ENCODE peak calls at places on chromosomes 13 and 19, in five cellular contexts. R is cardiac muscle cell, L is AG04449, M is breast epithelium, O is WTC11. P is an unnamed sample.

GRCh38 chr19:43651758-43652545 is 12.3 kb upstream of the CADM4 start:
- DNase-seq in L (no peak), O (peak; percentile 74), R (peak; percentile 75), M (peak; percentile 71), P (peak; percentile 67)

GRCh38 chr19:9857920-9858746 is 23.0 kb downstream of the PIN1 start:
- DNase-seq in O (no peak), M (no peak), L (no peak), R (no peak), P (no peak)

GRCh38 chr13:109779074-109779473 is 7.3 kb downstream of the IRS2 start:
- DNase-seq in M (no peak), O (no peak), R (no peak), L (no peak), P (no peak)

GRCh38 chr19:47379398-47379938 is 30.4 kb downstream of the DHX34 start:
- DNase-seq in M (no peak), O (no peak), L (no peak), R (no peak), P (no peak)

GRCh38 chr19:5957132-5957531 is 20.8 kb downstream of the RANBP3 start:
- DNase-seq in M (no peak), R (no peak), O (no peak), L (no peak), P (no peak)

GRCh38 chr13:114275309-114275708 is 6.1 kb upstream of the UPF3A start:
- DNase-seq in R (no peak), M (no peak), L (no peak), O (no peak), P (no peak)

GRCh38 chr19:45876411-45877197 is 9.3 kb downstream of the IRF2BP1 start:
- DNase-seq in M (peak; percentile 58), L (no peak), O (peak; percentile 57), R (peak; percentile 75), P (no peak)

GRCh38 chr13:73082471-73082870 is 23.7 kb downstream of the KLF5 start:
- DNase-seq in L (no peak), R (no peak), O (no peak), M (no peak), P (no peak)

GRCh38 chr13:48400090-48400694 is 12.7 kb downstream of the LPAR6 start:
- DNase-seq in O (no peak), L (no peak), R (no peak), M (no peak), P (no peak)

DNA sequence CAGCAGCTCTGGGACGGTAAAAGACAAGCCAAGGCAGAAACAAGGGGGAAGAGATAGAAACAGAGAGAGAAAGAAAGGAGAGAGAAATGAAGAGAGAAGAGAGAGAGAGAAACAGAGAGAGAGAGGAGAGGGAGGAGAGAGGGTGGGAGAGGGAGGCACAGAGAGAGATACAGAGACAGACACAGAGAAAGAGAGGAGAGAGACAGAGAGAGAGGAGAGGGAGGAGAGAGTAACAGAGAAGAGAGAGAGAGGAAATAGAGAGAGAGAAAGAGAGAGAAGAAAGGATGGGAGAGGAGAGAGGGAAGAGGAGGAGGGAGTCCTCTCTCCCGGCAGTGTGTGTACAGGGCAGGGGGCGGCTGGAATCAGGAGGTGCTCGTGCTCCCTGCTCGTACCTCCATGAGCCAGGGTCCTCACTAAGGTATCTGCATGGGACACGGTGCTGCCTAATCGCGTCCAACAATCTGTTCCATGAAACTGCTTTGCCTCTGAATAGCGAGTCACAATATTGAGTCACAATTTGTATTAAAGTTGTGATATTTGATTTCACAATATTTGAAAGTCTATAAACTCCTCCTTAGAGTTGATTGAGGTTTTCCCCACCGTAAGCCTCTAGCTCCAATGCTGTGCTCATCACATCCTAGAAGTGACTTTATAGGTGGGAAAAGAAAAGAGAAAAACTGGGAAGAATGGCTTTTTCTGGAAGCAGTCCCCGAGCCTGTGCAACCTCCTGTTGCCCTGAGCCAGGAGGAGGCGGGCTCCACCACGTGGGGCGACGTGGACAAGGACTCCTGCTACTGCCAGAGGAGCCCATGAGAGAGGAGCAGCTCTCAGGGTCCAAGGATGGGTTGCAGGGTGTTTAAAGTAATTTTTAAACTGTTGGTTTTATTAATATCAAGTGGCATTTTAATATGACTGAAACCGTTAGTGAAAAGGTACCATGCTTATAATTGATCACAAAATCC is 81.7 kb upstream of the ARHGEF7 start:
- DNase-seq in M (no peak), R (no peak), L (no peak), O (no peak), P (no peak)
- TF ChIP-seq CTCF in M (no peak), R (no peak), L (no peak), O (no peak), P (no peak)

GRCh38 chr19:1285737-1286360 is at the start of gene EFNA2:
- DNase-seq in L (no peak), O (no peak), R (no peak), M (no peak), P (no peak)
- TF ChIP-seq CTCF in L (no peak), O (no peak), R (no peak), M (no peak), P (no peak)

GRCh38 chr13:84571264-84571663 is 689.0 kb upstream of the SLITRK1 start:
- DNase-seq in M (no peak), L (no peak), R (no peak), O (no peak), P (no peak)
- TF ChIP-seq CTCF in M (no peak), L (no peak), R (no peak), O (no peak), P (no peak)

DNA sequence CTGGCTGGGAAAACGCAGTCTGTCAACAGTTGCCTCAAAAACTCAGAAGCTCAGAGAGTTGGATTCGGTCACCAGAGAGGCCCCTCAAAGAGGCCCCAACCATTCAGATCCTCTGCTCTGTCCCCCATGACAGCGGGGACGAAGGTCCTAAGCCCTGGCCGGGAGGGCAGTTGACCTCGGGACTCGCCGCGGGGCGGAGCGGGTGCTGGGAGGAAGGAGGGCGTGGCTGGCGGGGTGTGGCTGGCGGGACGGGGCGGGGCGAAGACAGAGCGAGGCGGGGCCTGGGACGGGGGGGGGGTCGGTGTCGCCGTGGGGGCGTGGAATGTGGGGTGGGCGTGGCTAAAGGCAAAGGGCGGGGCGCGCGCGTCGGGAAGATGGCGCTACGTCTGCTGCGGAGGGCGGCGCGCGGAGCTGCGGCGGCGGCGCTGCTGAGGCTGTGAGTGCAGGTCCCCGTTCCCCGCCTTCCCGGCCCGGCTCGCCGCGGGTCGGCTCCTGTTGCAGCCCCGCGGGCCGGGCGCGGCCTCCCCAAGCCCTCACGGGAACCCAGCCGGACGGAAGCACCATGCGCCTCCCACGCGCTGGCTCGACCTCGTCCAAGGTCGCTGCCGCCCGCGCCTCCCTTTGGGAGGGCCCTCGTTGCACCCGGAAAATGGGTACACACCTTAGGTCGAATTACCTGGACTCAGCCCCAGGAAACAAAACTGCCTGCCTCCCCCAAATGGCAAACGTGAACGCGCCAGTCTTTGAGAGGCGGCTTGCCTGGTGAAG is 105.2 kb downstream of the TM9SF2 start:
- DNase-seq in L (no peak), O (peak; percentile 90), M (peak; percentile 91), R (peak; percentile 91), P (peak; percentile 89)
- TF ChIP-seq CTCF in L (no peak), O (no peak), M (no peak), R (no peak), P (peak; percentile 19)

GRCh38 chr19:2227415-2228156 is 8.5 kb downstream of the PLEKHJ1 start:
- DNase-seq in M (no peak), L (no peak), R (no peak), O (no peak), P (no peak)
- TF ChIP-seq CTCF in M (no peak), L (no peak), R (no peak), O (no peak), P (no peak)

DNA sequence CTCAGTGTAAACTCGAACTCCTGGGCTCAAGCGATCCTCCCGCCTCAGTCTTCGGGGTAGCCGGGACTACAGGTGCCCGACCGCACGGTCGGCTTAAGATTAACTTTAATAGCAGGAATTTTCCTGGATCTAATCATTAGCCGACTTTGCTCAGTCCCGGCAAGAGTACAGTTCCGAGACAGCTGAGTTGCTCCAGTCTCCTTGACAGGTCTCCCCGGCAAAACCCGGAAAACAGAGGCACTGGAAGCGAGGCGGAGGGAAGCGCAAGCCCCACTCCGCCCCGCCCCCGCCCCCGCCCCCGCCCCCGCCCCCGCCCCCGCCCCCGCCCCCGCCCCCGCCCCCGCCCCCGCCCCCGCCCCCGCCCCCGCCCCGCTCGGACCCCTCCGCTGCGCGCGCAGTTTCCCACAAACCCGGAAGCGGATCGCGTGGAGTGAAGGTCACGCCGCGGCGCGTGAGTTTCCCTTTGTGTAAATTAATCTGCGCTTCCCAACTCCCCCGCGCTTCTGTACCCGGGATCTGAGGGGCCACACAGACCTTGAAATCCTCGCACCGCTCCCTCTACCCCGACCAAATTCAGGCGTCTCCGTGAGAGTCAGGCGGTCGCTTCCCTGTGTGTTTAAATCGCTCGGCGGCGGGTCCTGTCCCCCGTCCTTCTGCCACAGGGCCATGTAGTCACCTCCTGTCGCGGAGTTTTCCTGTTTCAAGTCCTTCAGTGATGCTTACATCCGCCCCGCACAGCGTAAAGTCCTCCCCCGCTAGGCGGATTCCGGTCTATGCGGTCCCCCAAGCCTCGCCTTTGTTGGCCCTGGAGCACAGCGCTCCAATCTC is at the start of gene ZNF480:
- DNase-seq in R (peak; percentile 81), L (peak; percentile 14), O (peak; percentile 70), M (peak; percentile 79), P (peak; percentile 63)
- TF ChIP-seq CTCF in R (peak; percentile 15), L (peak; percentile 19), O (no peak), M (no peak), P (peak; percentile 32)

DNA sequence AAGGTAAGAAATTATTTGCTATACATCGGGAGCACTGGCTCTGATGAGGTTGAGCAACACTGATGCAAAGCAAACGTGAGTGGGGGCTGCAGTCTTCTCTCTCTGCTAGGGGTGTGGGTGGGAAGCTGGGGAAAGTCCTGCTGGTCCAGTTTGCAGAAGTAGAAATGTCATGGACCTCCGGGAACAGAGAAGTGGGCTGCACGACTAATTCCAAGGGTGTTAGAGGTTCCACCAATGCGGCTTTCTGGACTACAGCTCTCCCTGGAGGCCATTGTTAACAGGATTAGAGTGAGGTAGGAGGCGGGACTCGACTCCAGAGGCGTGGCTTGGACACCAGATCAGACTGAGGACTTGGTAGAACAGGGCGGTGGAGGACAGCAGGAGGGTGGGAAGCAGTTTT is 5.7 kb upstream of the FBXO27 start:
- DNase-seq in O (peak; percentile 69), L (no peak), M (no peak), R (peak; percentile 61), P (peak; percentile 15)
- TF ChIP-seq CTCF in O (no peak), L (peak; percentile 32), M (no peak), R (peak; percentile 33), P (no peak)

DNA sequence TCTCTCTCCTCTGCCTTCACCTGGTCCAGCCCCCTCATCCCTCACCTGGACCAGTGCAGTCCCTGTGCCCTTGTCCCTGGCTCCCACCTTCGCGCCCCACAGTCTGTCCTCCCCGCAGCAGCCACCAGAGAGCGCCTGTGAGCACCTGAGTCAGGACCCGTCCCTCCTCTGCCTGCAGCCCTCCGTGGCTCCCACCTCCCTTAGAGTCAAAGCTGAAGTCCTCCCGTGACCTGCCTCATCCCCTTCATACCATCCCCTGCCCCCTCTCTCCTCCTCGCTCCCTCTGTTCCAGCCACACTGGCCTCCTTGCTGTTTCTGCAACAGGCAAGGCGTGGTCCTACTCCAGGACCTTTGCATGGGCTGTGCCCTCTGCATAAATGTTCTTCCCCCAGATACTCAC is 10.3 kb downstream of the CELF5 start:
- DNase-seq in R (no peak), M (no peak), O (peak; percentile 80), L (no peak), P (no peak)
- TF ChIP-seq CTCF in R (peak; percentile 22), M (no peak), O (peak; percentile 49), L (no peak), P (peak; percentile 38)

P was measured in neural crest cell.